ENCODE peak calls at places on chromosomes 12 and 14, in eight cellular contexts. One of them, this sample, is unnamed.

GRCh38 chr14:102323102-102323501 is 3.6 kb downstream of the ZNF839 start:
- DNase-seq in IMR-90: peak
- DNase-seq in AG04449: peak
- DNase-seq in breast epithelium: peak
- DNase-seq in fibroblast of mammary gland: peak
- DNase-seq in astrocyte of the spinal cord: peak
- DNase-seq in choroid plexus epithelial cell: peak
- DNase-seq in left lung: no peak
- DNase-seq in this sample: peak

GRCh38 chr14:29805415-29806123 is 122.1 kb downstream of the PRKD1 start:
- DNase-seq in IMR-90: peak
- DNase-seq in AG04449: peak
- DNase-seq in breast epithelium: no peak
- DNase-seq in fibroblast of mammary gland: peak
- DNase-seq in astrocyte of the spinal cord: peak
- DNase-seq in choroid plexus epithelial cell: peak
- DNase-seq in left lung: peak
- DNase-seq in this sample: peak

GRCh38 chr12:132078190-132078589 is 65.9 kb downstream of the DDX51 start:
- DNase-seq in IMR-90: peak
- DNase-seq in AG04449: peak
- DNase-seq in breast epithelium: no peak
- DNase-seq in fibroblast of mammary gland: peak
- DNase-seq in astrocyte of the spinal cord: peak
- DNase-seq in choroid plexus epithelial cell: peak
- DNase-seq in left lung: no peak
- DNase-seq in this sample: peak

GRCh38 chr12:111126331-111126730 is 206.0 kb upstream of the MYL2 start:
- DNase-seq in IMR-90: no peak
- DNase-seq in AG04449: no peak
- DNase-seq in breast epithelium: no peak
- DNase-seq in fibroblast of mammary gland: peak
- DNase-seq in astrocyte of the spinal cord: no peak
- DNase-seq in choroid plexus epithelial cell: no peak
- DNase-seq in left lung: peak
- DNase-seq in this sample: no peak

GRCh38 chr12:95859344-95859816 is 628 bp downstream of the SNRPF start:
- DNase-seq in IMR-90: peak
- DNase-seq in AG04449: no peak
- DNase-seq in breast epithelium: no peak
- DNase-seq in fibroblast of mammary gland: peak
- DNase-seq in astrocyte of the spinal cord: peak
- DNase-seq in choroid plexus epithelial cell: peak
- DNase-seq in left lung: no peak
- DNase-seq in this sample: peak

GRCh38 chr14:96267916-96268315 is 11.9 kb downstream of the BDKRB1 start:
- DNase-seq in IMR-90: peak
- DNase-seq in AG04449: no peak
- DNase-seq in breast epithelium: no peak
- DNase-seq in fibroblast of mammary gland: peak
- DNase-seq in astrocyte of the spinal cord: no peak
- DNase-seq in choroid plexus epithelial cell: no peak
- DNase-seq in left lung: no peak
- DNase-seq in this sample: no peak

GRCh38 chr14:100140452-100141132 is 18.9 kb downstream of the DEGS2 start:
- DNase-seq in IMR-90: peak
- DNase-seq in AG04449: no peak
- DNase-seq in breast epithelium: no peak
- DNase-seq in fibroblast of mammary gland: peak
- DNase-seq in astrocyte of the spinal cord: peak
- DNase-seq in choroid plexus epithelial cell: peak
- DNase-seq in left lung: no peak
- DNase-seq in this sample: no peak

GRCh38 chr12:67764946-67765619 is 116.5 kb downstream of the DYRK2 start:
- DNase-seq in IMR-90: no peak
- DNase-seq in AG04449: no peak
- DNase-seq in breast epithelium: no peak
- DNase-seq in fibroblast of mammary gland: no peak
- DNase-seq in astrocyte of the spinal cord: no peak
- DNase-seq in choroid plexus epithelial cell: no peak
- DNase-seq in left lung: no peak
- DNase-seq in this sample: no peak

GRCh38 chr14:50233335-50234250 is 2.2 kb upstream of the SOS2 start:
- DNase-seq in IMR-90: no peak
- DNase-seq in AG04449: no peak
- DNase-seq in breast epithelium: no peak
- DNase-seq in fibroblast of mammary gland: no peak
- DNase-seq in astrocyte of the spinal cord: no peak
- DNase-seq in choroid plexus epithelial cell: no peak
- DNase-seq in left lung: no peak
- DNase-seq in this sample: no peak

GRCh38 chr12:94157891-94158495 is 9.6 kb downstream of the PLXNC1 start:
- DNase-seq in IMR-90: no peak
- DNase-seq in AG04449: no peak
- DNase-seq in breast epithelium: no peak
- DNase-seq in fibroblast of mammary gland: no peak
- DNase-seq in astrocyte of the spinal cord: no peak
- DNase-seq in choroid plexus epithelial cell: peak
- DNase-seq in left lung: no peak
- DNase-seq in this sample: no peak

GRCh38 chr12:67327466-67327865 is 58.3 kb downstream of the CAND1 start:
- DNase-seq in IMR-90: no peak
- DNase-seq in AG04449: no peak
- DNase-seq in breast epithelium: no peak
- DNase-seq in fibroblast of mammary gland: no peak
- DNase-seq in astrocyte of the spinal cord: no peak
- DNase-seq in choroid plexus epithelial cell: no peak
- DNase-seq in left lung: no peak
- DNase-seq in this sample: no peak

GRCh38 chr14:77208266-77208978 is 26.8 kb downstream of the TMEM63C start:
- DNase-seq in IMR-90: peak
- DNase-seq in AG04449: peak
- DNase-seq in breast epithelium: peak
- DNase-seq in fibroblast of mammary gland: peak
- DNase-seq in astrocyte of the spinal cord: peak
- DNase-seq in choroid plexus epithelial cell: peak
- DNase-seq in left lung: peak
- DNase-seq in this sample: peak

GRCh38 chr14:101853455-101854018 is 92.0 kb downstream of the PPP2R5C start:
- DNase-seq in IMR-90: no peak
- DNase-seq in AG04449: no peak
- DNase-seq in breast epithelium: no peak
- DNase-seq in fibroblast of mammary gland: no peak
- DNase-seq in astrocyte of the spinal cord: no peak
- DNase-seq in choroid plexus epithelial cell: no peak
- DNase-seq in left lung: no peak
- DNase-seq in this sample: no peak

GRCh38 chr14:59133202-59133601 is 55.3 kb upstream of the DAAM1 start:
- DNase-seq in IMR-90: no peak
- DNase-seq in AG04449: no peak
- DNase-seq in breast epithelium: no peak
- DNase-seq in fibroblast of mammary gland: peak
- DNase-seq in astrocyte of the spinal cord: no peak
- DNase-seq in choroid plexus epithelial cell: peak
- DNase-seq in left lung: no peak
- DNase-seq in this sample: no peak

GRCh38 chr12:55899035-55899434 is 28.7 kb downstream of the PYM1 start:
- DNase-seq in IMR-90: peak
- DNase-seq in AG04449: no peak
- DNase-seq in breast epithelium: no peak
- DNase-seq in fibroblast of mammary gland: peak
- DNase-seq in astrocyte of the spinal cord: peak
- DNase-seq in choroid plexus epithelial cell: peak
- DNase-seq in left lung: no peak
- DNase-seq in this sample: peak

GRCh38 chr12:13980548-13981295 is 680 bp downstream of the GRIN2B start:
- DNase-seq in IMR-90: no peak
- DNase-seq in AG04449: no peak
- DNase-seq in breast epithelium: no peak
- DNase-seq in fibroblast of mammary gland: no peak
- DNase-seq in astrocyte of the spinal cord: no peak
- DNase-seq in choroid plexus epithelial cell: no peak
- DNase-seq in left lung: no peak
- DNase-seq in this sample: no peak

GRCh38 chr14:47276931-47277330 is 398.5 kb downstream of the MDGA2 start:
- DNase-seq in IMR-90: no peak
- DNase-seq in AG04449: no peak
- DNase-seq in breast epithelium: no peak
- DNase-seq in fibroblast of mammary gland: no peak
- DNase-seq in astrocyte of the spinal cord: no peak
- DNase-seq in choroid plexus epithelial cell: no peak
- DNase-seq in left lung: no peak
- DNase-seq in this sample: no peak

GRCh38 chr12:7934153-7934552 is 1.8 kb downstream of the SLC2A3 start:
- DNase-seq in IMR-90: no peak
- DNase-seq in AG04449: no peak
- DNase-seq in breast epithelium: no peak
- DNase-seq in fibroblast of mammary gland: no peak
- DNase-seq in astrocyte of the spinal cord: no peak
- DNase-seq in choroid plexus epithelial cell: peak
- DNase-seq in left lung: no peak
- DNase-seq in this sample: no peak
- H3K4me3 ChIP-seq in IMR-90: peak
- H3K4me3 ChIP-seq in AG04449: peak
- H3K4me3 ChIP-seq in breast epithelium: peak
- H3K4me3 ChIP-seq in fibroblast of mammary gland: peak
- H3K4me3 ChIP-seq in astrocyte of the spinal cord: peak
- H3K4me3 ChIP-seq in choroid plexus epithelial cell: peak
- H3K4me3 ChIP-seq in left lung: peak
- H3K4me3 ChIP-seq in this sample: peak

GRCh38 chr12:92300781-92301180 is 155.1 kb upstream of the BTG1 start:
- DNase-seq in IMR-90: no peak
- DNase-seq in AG04449: no peak
- DNase-seq in breast epithelium: no peak
- DNase-seq in fibroblast of mammary gland: no peak
- DNase-seq in astrocyte of the spinal cord: no peak
- DNase-seq in choroid plexus epithelial cell: no peak
- DNase-seq in left lung: no peak
- DNase-seq in this sample: no peak

GRCh38 chr12:92299344-92299743 is 153.7 kb upstream of the BTG1 start:
- DNase-seq in IMR-90: no peak
- DNase-seq in AG04449: no peak
- DNase-seq in breast epithelium: no peak
- DNase-seq in fibroblast of mammary gland: no peak
- DNase-seq in astrocyte of the spinal cord: no peak
- DNase-seq in choroid plexus epithelial cell: no peak
- DNase-seq in left lung: no peak
- DNase-seq in this sample: no peak

GRCh38 chr12:92302041-92302829 is 156.6 kb upstream of the BTG1 start:
- DNase-seq in IMR-90: no peak
- DNase-seq in AG04449: no peak
- DNase-seq in breast epithelium: no peak
- DNase-seq in fibroblast of mammary gland: no peak
- DNase-seq in astrocyte of the spinal cord: no peak
- DNase-seq in choroid plexus epithelial cell: no peak
- DNase-seq in left lung: no peak
- DNase-seq in this sample: no peak

GRCh38 chr12:92299744-92300143 is 154.1 kb upstream of the BTG1 start:
- DNase-seq in IMR-90: no peak
- DNase-seq in AG04449: no peak
- DNase-seq in breast epithelium: no peak
- DNase-seq in fibroblast of mammary gland: no peak
- DNase-seq in astrocyte of the spinal cord: no peak
- DNase-seq in choroid plexus epithelial cell: no peak
- DNase-seq in left lung: no peak
- DNase-seq in this sample: no peak

DNA sequence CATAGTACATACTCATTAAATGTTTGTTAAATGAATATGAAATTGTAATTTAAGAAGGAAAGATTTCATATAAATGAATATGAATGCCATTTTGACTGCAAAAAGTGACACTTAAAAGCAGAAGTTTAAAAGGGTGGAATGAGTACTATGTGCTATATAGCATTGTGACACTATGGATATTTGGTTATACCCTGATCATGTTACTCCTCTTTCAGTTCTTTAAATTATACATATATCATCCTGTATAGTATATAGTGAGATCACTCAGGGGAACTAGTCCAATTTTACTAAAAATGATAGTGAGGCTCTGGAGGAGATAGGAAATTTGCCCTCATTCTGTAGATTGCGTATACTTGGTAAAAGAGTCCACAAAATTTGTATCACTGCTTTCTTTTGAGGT is 155.7 kb upstream of the BTG1 start:
- DNase-seq in IMR-90: no peak
- DNase-seq in AG04449: no peak
- DNase-seq in breast epithelium: no peak
- DNase-seq in fibroblast of mammary gland: no peak
- DNase-seq in astrocyte of the spinal cord: no peak
- DNase-seq in choroid plexus epithelial cell: no peak
- DNase-seq in left lung: no peak
- DNase-seq in this sample: no peak
- H3K4me3 ChIP-seq in IMR-90: no peak
- H3K4me3 ChIP-seq in AG04449: no peak
- H3K4me3 ChIP-seq in breast epithelium: no peak
- H3K4me3 ChIP-seq in fibroblast of mammary gland: no peak
- H3K4me3 ChIP-seq in astrocyte of the spinal cord: no peak
- H3K4me3 ChIP-seq in choroid plexus epithelial cell: no peak
- H3K4me3 ChIP-seq in left lung: no peak
- H3K4me3 ChIP-seq in this sample: no peak

GRCh38 chr12:50231346-50231745 is 52.0 kb downstream of the LIMA1 start:
- DNase-seq in IMR-90: no peak
- DNase-seq in AG04449: no peak
- DNase-seq in breast epithelium: no peak
- DNase-seq in fibroblast of mammary gland: no peak
- DNase-seq in astrocyte of the spinal cord: no peak
- DNase-seq in choroid plexus epithelial cell: no peak
- DNase-seq in left lung: no peak
- DNase-seq in this sample: no peak
- H3K4me3 ChIP-seq in IMR-90: no peak
- H3K4me3 ChIP-seq in AG04449: no peak
- H3K4me3 ChIP-seq in breast epithelium: no peak
- H3K4me3 ChIP-seq in fibroblast of mammary gland: no peak
- H3K4me3 ChIP-seq in astrocyte of the spinal cord: no peak
- H3K4me3 ChIP-seq in choroid plexus epithelial cell: no peak
- H3K4me3 ChIP-seq in left lung: no peak
- H3K4me3 ChIP-seq in this sample: no peak

GRCh38 chr14:73787760-73788508 is 63.7 kb upstream of the PTGR2 start:
- DNase-seq in IMR-90: peak
- DNase-seq in AG04449: no peak
- DNase-seq in breast epithelium: no peak
- DNase-seq in fibroblast of mammary gland: peak
- DNase-seq in astrocyte of the spinal cord: peak
- DNase-seq in choroid plexus epithelial cell: peak
- DNase-seq in left lung: no peak
- DNase-seq in this sample: no peak
- H3K4me3 ChIP-seq in IMR-90: peak
- H3K4me3 ChIP-seq in AG04449: peak
- H3K4me3 ChIP-seq in breast epithelium: peak
- H3K4me3 ChIP-seq in fibroblast of mammary gland: peak
- H3K4me3 ChIP-seq in astrocyte of the spinal cord: peak
- H3K4me3 ChIP-seq in choroid plexus epithelial cell: peak
- H3K4me3 ChIP-seq in left lung: peak
- H3K4me3 ChIP-seq in this sample: peak